ENCODE peak calls at places on chromosomes 6 and 20, in ten cellular contexts. Y is activated T-cell treated with anti-CD3 and anti-CD28 coated beads, Interleukin-2, amount 50 U/mL, for 24 hours; B is thoracic aorta; W is D341Med; C is A549; J is PC-3; L is ACHN; F is midbrain; M is GF-D8; N is heart left ventricle. G is an unnamed sample.

GRCh38 chr20:32278199-32278643 is 770 bp downstream of the KIF3B start:
- DNase-seq in Y (peak), B (no peak), W (no peak), C (no peak), J (no peak), L (no peak), F (no peak), M (no peak), N (no peak), G (no peak)

GRCh38 chr6:3382399-3383279 is 74.2 kb downstream of the SLC22A23 start:
- DNase-seq in Y (no peak), B (no peak), W (no peak), C (no peak), J (peak), L (no peak), F (no peak), M (no peak), N (no peak), G (no peak)

GRCh38 chr6:33000053-33000452 is 9.3 kb downstream of the HLA-DOA start:
- DNase-seq in Y (no peak), B (no peak), W (no peak), C (no peak), J (peak), L (no peak), F (no peak), M (no peak), N (no peak), G (no peak)

GRCh38 chr6:409370-409972 is 17.9 kb downstream of the IRF4 start:
- DNase-seq in Y (no peak), B (no peak), W (no peak), C (no peak), J (no peak), L (no peak), F (no peak), M (no peak), N (no peak), G (no peak)

GRCh38 chr6:6599468-6599873 is 11.0 kb downstream of the LY86 start:
- DNase-seq in Y (no peak), B (no peak), W (no peak), C (no peak), J (no peak), L (no peak), F (peak), M (no peak), N (peak), G (no peak)

GRCh38 chr20:51767018-51767866 is 948 bp downstream of the ATP9A start:
- DNase-seq in Y (peak), B (no peak), W (peak), C (peak), J (peak), L (peak), F (peak), M (no peak), N (peak), G (peak)

GRCh38 chr6:2468601-2468955 is 223.2 kb upstream of the GMDS start:
- DNase-seq in Y (no peak), B (no peak), W (no peak), C (no peak), J (no peak), L (no peak), F (no peak), M (no peak), N (no peak), G (no peak)

GRCh38 chr6:157822221-157823000 is 635 bp upstream of the SNX9 start:
- DNase-seq in Y (peak), B (no peak), W (no peak), C (peak), J (no peak), L (no peak), F (no peak), M (no peak), N (peak), G (no peak)

GRCh38 chr6:153208706-153209105 is 77.6 kb upstream of the RGS17 start:
- DNase-seq in Y (no peak), B (no peak), W (peak), C (no peak), J (no peak), L (no peak), F (no peak), M (no peak), N (peak), G (no peak)

GRCh38 chr6:10837692-10837996 is 695 bp downstream of the MAK start:
- DNase-seq in Y (peak), B (no peak), W (peak), C (no peak), J (peak), L (peak), F (no peak), M (no peak), N (no peak), G (no peak)